ENCODE peak calls at places on chromosomes 7 and 10, in nine cellular contexts. One of them, this sample, is unnamed. For H3K36me3, the result is how much of the 10 kb centered on the place peaks cover.

GRCh38 chr10:116251602-116252395 is 21.2 kb downstream of the GFRA1 start:
- DNase-seq in pancreas: no peak
- DNase-seq in GM23248: no peak
- DNase-seq in adrenal gland: no peak
- DNase-seq in tibial artery: no peak
- DNase-seq in GM06990: no peak
- DNase-seq in suprapubic skin: no peak
- DNase-seq in HCT116: no peak
- DNase-seq in GM23338: no peak
- DNase-seq in this sample: no peak

GRCh38 chr10:102231357-102232318 is 5.5 kb downstream of the ELOVL3 start:
- DNase-seq in pancreas: peak
- DNase-seq in GM23248: peak
- DNase-seq in adrenal gland: peak
- DNase-seq in tibial artery: no peak
- DNase-seq in GM06990: peak
- DNase-seq in suprapubic skin: no peak
- DNase-seq in HCT116: peak
- DNase-seq in GM23338: peak
- DNase-seq in this sample: no peak

GRCh38 chr10:126387931-126388911 is at the start of gene ADAM12:
- DNase-seq in pancreas: no peak
- DNase-seq in GM23248: peak
- DNase-seq in adrenal gland: peak
- DNase-seq in tibial artery: peak
- DNase-seq in GM06990: peak
- DNase-seq in suprapubic skin: no peak
- DNase-seq in HCT116: no peak
- DNase-seq in GM23338: peak
- DNase-seq in this sample: peak

GRCh38 chr7:81684513-81685262 is 85.2 kb downstream of the HGF start:
- DNase-seq in pancreas: peak
- DNase-seq in GM23248: peak
- DNase-seq in adrenal gland: peak
- DNase-seq in tibial artery: peak
- DNase-seq in GM06990: peak
- DNase-seq in suprapubic skin: peak
- DNase-seq in HCT116: peak
- DNase-seq in GM23338: no peak
- DNase-seq in this sample: peak

GRCh38 chr10:61262486-61263261 is 190.5 kb downstream of the TMEM26 start:
- DNase-seq in pancreas: no peak
- DNase-seq in GM23248: peak
- DNase-seq in adrenal gland: no peak
- DNase-seq in tibial artery: no peak
- DNase-seq in GM06990: no peak
- DNase-seq in suprapubic skin: no peak
- DNase-seq in HCT116: no peak
- DNase-seq in GM23338: no peak
- DNase-seq in this sample: peak

GRCh38 chr7:142553216-142553615 is 196.1 kb upstream of the PRSS1 start:
- DNase-seq in pancreas: no peak
- DNase-seq in GM23248: peak
- DNase-seq in adrenal gland: no peak
- DNase-seq in tibial artery: no peak
- DNase-seq in GM06990: no peak
- DNase-seq in suprapubic skin: no peak
- DNase-seq in HCT116: no peak
- DNase-seq in GM23338: no peak
- DNase-seq in this sample: peak

GRCh38 chr7:16626388-16626787 is 19.2 kb downstream of the ANKMY2 start:
- DNase-seq in pancreas: no peak
- DNase-seq in GM23248: no peak
- DNase-seq in adrenal gland: no peak
- DNase-seq in tibial artery: no peak
- DNase-seq in GM06990: no peak
- DNase-seq in suprapubic skin: no peak
- DNase-seq in HCT116: no peak
- DNase-seq in GM23338: no peak
- DNase-seq in this sample: no peak

GRCh38 chr10:4134701-4135100 is 349.7 kb upstream of the KLF6 start:
- DNase-seq in pancreas: no peak
- DNase-seq in GM23248: no peak
- DNase-seq in adrenal gland: no peak
- DNase-seq in tibial artery: no peak
- DNase-seq in GM06990: no peak
- DNase-seq in suprapubic skin: no peak
- DNase-seq in HCT116: no peak
- DNase-seq in GM23338: no peak
- DNase-seq in this sample: no peak

GRCh38 chr7:54778696-54779285 is 19.8 kb upstream of the SEC61G start:
- DNase-seq in pancreas: no peak
- DNase-seq in GM23248: peak
- DNase-seq in adrenal gland: no peak
- DNase-seq in tibial artery: no peak
- DNase-seq in GM06990: no peak
- DNase-seq in suprapubic skin: no peak
- DNase-seq in HCT116: no peak
- DNase-seq in GM23338: no peak
- DNase-seq in this sample: peak

GRCh38 chr7:12025246-12025645 is 185.8 kb upstream of the TMEM106B start:
- DNase-seq in pancreas: no peak
- DNase-seq in GM23248: peak
- DNase-seq in adrenal gland: no peak
- DNase-seq in tibial artery: no peak
- DNase-seq in GM06990: no peak
- DNase-seq in suprapubic skin: no peak
- DNase-seq in HCT116: no peak
- DNase-seq in GM23338: no peak
- DNase-seq in this sample: peak

GRCh38 chr10:86956841-86957448 is 470 bp downstream of the MMRN2 start:
- DNase-seq in pancreas: no peak
- DNase-seq in GM23248: no peak
- DNase-seq in adrenal gland: no peak
- DNase-seq in tibial artery: no peak
- DNase-seq in GM06990: no peak
- DNase-seq in suprapubic skin: no peak
- DNase-seq in HCT116: no peak
- DNase-seq in GM23338: no peak
- DNase-seq in this sample: no peak

GRCh38 chr10:86957471-86958108 is at the start of gene MMRN2:
- DNase-seq in pancreas: no peak
- DNase-seq in GM23248: no peak
- DNase-seq in adrenal gland: no peak
- DNase-seq in tibial artery: no peak
- DNase-seq in GM06990: no peak
- DNase-seq in suprapubic skin: no peak
- DNase-seq in HCT116: no peak
- DNase-seq in GM23338: no peak
- DNase-seq in this sample: no peak

GRCh38 chr10:86954681-86955500 is 2.5 kb downstream of the MMRN2 start:
- DNase-seq in pancreas: no peak
- DNase-seq in GM23248: no peak
- DNase-seq in adrenal gland: no peak
- DNase-seq in tibial artery: no peak
- DNase-seq in GM06990: no peak
- DNase-seq in suprapubic skin: peak
- DNase-seq in HCT116: no peak
- DNase-seq in GM23338: no peak
- DNase-seq in this sample: no peak

GRCh38 chr10:86955501-86956194 is 1.8 kb downstream of the MMRN2 start:
- DNase-seq in pancreas: no peak
- DNase-seq in GM23248: no peak
- DNase-seq in adrenal gland: no peak
- DNase-seq in tibial artery: no peak
- DNase-seq in GM06990: no peak
- DNase-seq in suprapubic skin: peak
- DNase-seq in HCT116: no peak
- DNase-seq in GM23338: no peak
- DNase-seq in this sample: no peak

DNA sequence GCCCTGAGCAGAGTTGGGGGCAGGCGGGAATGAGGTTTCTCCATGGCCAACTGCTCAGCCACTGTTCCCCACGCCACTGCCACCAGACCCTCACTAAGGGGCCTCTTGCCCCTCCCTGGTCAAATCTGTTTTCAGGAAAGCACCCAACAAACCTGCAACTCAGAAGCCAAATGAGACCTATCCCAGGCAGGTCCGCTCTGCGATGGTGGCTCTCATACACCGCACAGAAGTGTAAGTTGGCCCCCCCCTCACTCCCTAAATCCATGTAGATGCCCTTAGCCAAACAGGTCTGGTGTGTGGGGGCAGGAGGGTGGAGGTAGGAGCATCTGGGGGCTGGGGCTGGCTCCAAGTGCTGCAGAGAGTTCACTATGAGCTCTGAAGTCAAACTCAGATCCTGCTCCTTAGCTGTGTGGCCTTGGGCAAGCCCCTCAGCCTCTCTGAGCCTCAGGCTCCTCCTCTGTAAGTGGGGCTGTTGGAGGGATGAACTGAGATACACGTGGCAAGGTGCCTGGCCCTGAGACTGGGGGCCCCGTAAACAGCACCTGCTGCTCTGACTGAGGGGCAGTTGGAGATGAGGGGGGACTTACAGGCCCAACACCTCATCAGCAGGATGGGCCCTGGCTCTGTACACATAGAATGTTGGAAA is 1.1 kb downstream of the MMRN2 start:
- DNase-seq in pancreas: no peak
- DNase-seq in GM23248: no peak
- DNase-seq in adrenal gland: no peak
- DNase-seq in tibial artery: no peak
- DNase-seq in GM06990: no peak
- DNase-seq in suprapubic skin: peak
- DNase-seq in HCT116: no peak
- DNase-seq in GM23338: no peak
- DNase-seq in this sample: no peak
- H3K4me3 ChIP-seq in pancreas: no peak
- H3K4me3 ChIP-seq in GM23248: no peak
- H3K4me3 ChIP-seq in adrenal gland: no peak
- H3K4me3 ChIP-seq in tibial artery: peak
- H3K4me3 ChIP-seq in GM06990: no peak
- H3K4me3 ChIP-seq in suprapubic skin: peak
- H3K4me3 ChIP-seq in HCT116: no peak
- H3K4me3 ChIP-seq in GM23338: no peak
- H3K4me3 ChIP-seq in this sample: no peak

DNA sequence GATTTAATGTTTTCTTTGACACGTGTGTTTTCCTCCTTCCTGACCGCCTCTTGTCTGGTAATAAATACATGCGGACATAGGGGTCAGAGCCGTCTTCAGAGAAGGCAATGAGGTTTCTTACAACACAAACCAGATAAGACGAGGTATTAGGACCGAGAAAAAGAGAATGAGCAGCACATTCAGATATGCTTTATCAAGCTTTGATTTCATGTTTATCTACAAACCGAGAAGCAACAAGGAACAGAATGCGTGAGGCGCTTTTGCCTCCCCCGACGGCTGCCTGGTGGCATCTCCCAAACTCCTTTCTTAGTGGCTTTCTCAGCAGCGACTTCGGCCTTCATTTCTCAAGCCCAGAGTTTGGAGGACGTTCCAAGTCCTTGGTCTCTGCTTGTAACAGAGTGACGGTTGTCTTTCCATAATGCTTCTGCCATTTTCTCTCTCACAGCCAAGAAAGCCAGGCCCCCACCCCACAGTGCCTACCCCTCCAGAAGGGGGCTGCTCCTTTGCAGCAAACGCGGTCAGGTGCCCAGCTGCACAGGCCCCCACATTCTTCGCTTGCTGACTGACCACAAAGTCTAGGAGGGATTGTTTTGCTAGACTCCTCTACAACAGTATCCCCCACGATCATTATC is 32.6 kb upstream of the NCAPG2 start:
- DNase-seq in pancreas: no peak
- DNase-seq in GM23248: no peak
- DNase-seq in adrenal gland: no peak
- DNase-seq in tibial artery: no peak
- DNase-seq in GM06990: no peak
- DNase-seq in suprapubic skin: no peak
- DNase-seq in HCT116: no peak
- DNase-seq in GM23338: no peak
- DNase-seq in this sample: no peak
- H3K36me3 ChIP-seq in pancreas: half or more
- H3K36me3 ChIP-seq in GM23248: half or more
- H3K36me3 ChIP-seq in adrenal gland: half or more
- H3K36me3 ChIP-seq in tibial artery: half or more
- H3K36me3 ChIP-seq in GM06990: under half
- H3K36me3 ChIP-seq in suprapubic skin: half or more
- H3K36me3 ChIP-seq in HCT116: under half
- H3K36me3 ChIP-seq in GM23338: under half
- H3K36me3 ChIP-seq in this sample: under half

DNA sequence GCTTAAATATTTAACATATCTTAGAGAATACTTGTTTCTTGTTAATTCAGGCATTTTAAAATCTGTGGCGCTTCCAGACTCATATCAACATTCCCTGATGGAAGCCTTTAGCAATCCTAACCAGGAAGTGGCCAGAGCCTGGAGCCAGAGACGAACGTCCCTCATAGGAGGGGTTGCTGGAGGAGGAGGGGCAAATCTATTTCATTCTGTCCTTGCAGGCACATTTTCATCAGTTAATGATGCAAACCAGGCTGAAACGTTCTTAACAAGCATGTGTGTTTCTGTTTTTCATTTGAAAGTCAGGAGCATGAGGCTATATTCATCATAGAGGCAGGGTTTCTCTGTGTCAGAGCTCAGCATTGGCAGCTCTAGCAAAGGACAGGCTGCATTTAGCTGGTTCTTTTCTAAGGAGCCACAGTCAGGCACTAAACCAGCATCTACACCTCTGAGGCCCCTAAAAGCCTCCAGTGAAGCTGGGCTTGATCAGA is 17.8 kb upstream of the IFIT2 start:
- DNase-seq in pancreas: no peak
- DNase-seq in GM23248: peak
- DNase-seq in adrenal gland: peak
- DNase-seq in tibial artery: peak
- DNase-seq in GM06990: no peak
- DNase-seq in suprapubic skin: no peak
- DNase-seq in HCT116: no peak
- DNase-seq in GM23338: peak
- DNase-seq in this sample: peak
- H3K4me3 ChIP-seq in pancreas: no peak
- H3K4me3 ChIP-seq in GM23248: peak
- H3K4me3 ChIP-seq in adrenal gland: no peak
- H3K4me3 ChIP-seq in tibial artery: peak
- H3K4me3 ChIP-seq in GM06990: no peak
- H3K4me3 ChIP-seq in suprapubic skin: no peak
- H3K4me3 ChIP-seq in HCT116: no peak
- H3K4me3 ChIP-seq in GM23338: no peak
- H3K4me3 ChIP-seq in this sample: no peak

GRCh38 chr10:123038782-123039631 is 30.2 kb downstream of the ACADSB start:
- DNase-seq in pancreas: no peak
- DNase-seq in GM23248: no peak
- DNase-seq in adrenal gland: no peak
- DNase-seq in tibial artery: no peak
- DNase-seq in GM06990: no peak
- DNase-seq in suprapubic skin: no peak
- DNase-seq in HCT116: no peak
- DNase-seq in GM23338: no peak
- DNase-seq in this sample: no peak
- H3K36me3 ChIP-seq in pancreas: under half
- H3K36me3 ChIP-seq in GM23248: under half
- H3K36me3 ChIP-seq in adrenal gland: under half
- H3K36me3 ChIP-seq in tibial artery: under half
- H3K36me3 ChIP-seq in GM06990: under half
- H3K36me3 ChIP-seq in suprapubic skin: under half
- H3K36me3 ChIP-seq in HCT116: under half
- H3K36me3 ChIP-seq in GM23338: under half
- H3K36me3 ChIP-seq in this sample: under half